ENCODE peak calls at places on chromosomes 11 and 22, in four cellular contexts. F, H, M and U are unnamed samples.

GRCh38 chr22:38735126-38735464 is 20.7 kb downstream of the SUN2 start:
- DNase-seq in F (no peak), H (no peak), M (no peak), U (no peak)

GRCh38 chr11:74371269-74372039 is 26.8 kb downstream of the PGM2L1 start:
- DNase-seq in F (peak), H (no peak), M (peak), U (no peak)

GRCh38 chr22:22343603-22344276 is 99.2 kb downstream of the VPREB1 start:
- DNase-seq in F (no peak), H (no peak), M (no peak), U (no peak)

GRCh38 chr22:49055406-49055805 is 772.3 kb downstream of the BRD1 start:
- DNase-seq in F (no peak), H (no peak), M (no peak), U (no peak)

GRCh38 chr22:45059296-45059695 is 49.5 kb upstream of the PHF21B start:
- DNase-seq in F (no peak), H (no peak), M (no peak), U (no peak)

GRCh38 chr22:43443072-43443471 is 31.3 kb downstream of the MPPED1 start:
- DNase-seq in F (no peak), H (no peak), M (no peak), U (no peak)

GRCh38 chr11:441418-442274 is at the start of gene ANO9:
- DNase-seq in F (peak), H (peak), M (no peak), U (no peak)

GRCh38 chr11:22787565-22788162 is 41.9 kb downstream of the SVIP start:
- DNase-seq in F (peak), H (peak), M (peak), U (no peak)

GRCh38 chr11:133955091-133955846 is 1.5 kb downstream of the IGSF9B start:
- DNase-seq in F (no peak), H (peak), M (no peak), U (no peak)

GRCh38 chr11:78325274-78325781 is 92.3 kb downstream of the GAB2 start:
- DNase-seq in F (no peak), H (no peak), M (no peak), U (no peak)

GRCh38 chr11:57248780-57249383 is 11.8 kb upstream of the APLNR start:
- DNase-seq in F (peak), H (peak), M (peak), U (no peak)

GRCh38 chr11:57155400-57155799 is 26.4 kb upstream of the LRRC55 start:
- DNase-seq in F (no peak), H (no peak), M (no peak), U (no peak)